ENCODE peak calls at places on chromosomes 2 and 18, in eight cellular contexts. One of them, this sample, is unnamed.

GRCh38 chr18:73741946-73742345 is 405.7 kb downstream of the FBXO15 start:
- DNase-seq in stimulated activated CD8-positive, alpha-beta memory T cell treated with anti-CD3 and anti-CD28 coated beads, Interleukin-15, amount 100 ng/mL, for 24 hours: no peak
- DNase-seq in stimulated activated naive CD8-positive, alpha-beta T cell treated with anti-CD3 and anti-CD28 coated beads, Interleukin-15, Interleukin-2, amounts not matched to agents 100 U/mL and 50 U/mL, for 24 hours: no peak
- DNase-seq in AG09309: no peak
- DNase-seq in activated CD4-positive, alpha-beta T cell treated with anti-CD3 and anti-CD28 coated beads, Interleukin-2, amount 10 ng/mL, durations not matched to agents 7 days and 5 days: no peak
- DNase-seq in tibial nerve: no peak
- DNase-seq in A549: no peak
- DNase-seq in H4: no peak
- DNase-seq in this sample: no peak

GRCh38 chr2:181977661-181978350 is 7.8 kb upstream of the PPP1R1C start:
- DNase-seq in stimulated activated CD8-positive, alpha-beta memory T cell treated with anti-CD3 and anti-CD28 coated beads, Interleukin-15, amount 100 ng/mL, for 24 hours: no peak
- DNase-seq in stimulated activated naive CD8-positive, alpha-beta T cell treated with anti-CD3 and anti-CD28 coated beads, Interleukin-15, Interleukin-2, amounts not matched to agents 100 U/mL and 50 U/mL, for 24 hours: peak
- DNase-seq in AG09309: no peak
- DNase-seq in activated CD4-positive, alpha-beta T cell treated with anti-CD3 and anti-CD28 coated beads, Interleukin-2, amount 10 ng/mL, durations not matched to agents 7 days and 5 days: no peak
- DNase-seq in tibial nerve: no peak
- DNase-seq in A549: peak
- DNase-seq in H4: no peak
- DNase-seq in this sample: no peak

GRCh38 chr2:239495816-239496371 is 95.1 kb upstream of the HDAC4 start:
- DNase-seq in stimulated activated CD8-positive, alpha-beta memory T cell treated with anti-CD3 and anti-CD28 coated beads, Interleukin-15, amount 100 ng/mL, for 24 hours: no peak
- DNase-seq in stimulated activated naive CD8-positive, alpha-beta T cell treated with anti-CD3 and anti-CD28 coated beads, Interleukin-15, Interleukin-2, amounts not matched to agents 100 U/mL and 50 U/mL, for 24 hours: no peak
- DNase-seq in AG09309: no peak
- DNase-seq in activated CD4-positive, alpha-beta T cell treated with anti-CD3 and anti-CD28 coated beads, Interleukin-2, amount 10 ng/mL, durations not matched to agents 7 days and 5 days: no peak
- DNase-seq in tibial nerve: no peak
- DNase-seq in A549: no peak
- DNase-seq in H4: no peak
- DNase-seq in this sample: no peak

GRCh38 chr2:23645181-23645808 is 260.3 kb downstream of the KLHL29 start:
- DNase-seq in stimulated activated CD8-positive, alpha-beta memory T cell treated with anti-CD3 and anti-CD28 coated beads, Interleukin-15, amount 100 ng/mL, for 24 hours: no peak
- DNase-seq in stimulated activated naive CD8-positive, alpha-beta T cell treated with anti-CD3 and anti-CD28 coated beads, Interleukin-15, Interleukin-2, amounts not matched to agents 100 U/mL and 50 U/mL, for 24 hours: no peak
- DNase-seq in AG09309: no peak
- DNase-seq in activated CD4-positive, alpha-beta T cell treated with anti-CD3 and anti-CD28 coated beads, Interleukin-2, amount 10 ng/mL, durations not matched to agents 7 days and 5 days: no peak
- DNase-seq in tibial nerve: no peak
- DNase-seq in A549: no peak
- DNase-seq in H4: no peak
- DNase-seq in this sample: no peak

GRCh38 chr2:42140501-42140900 is 28.7 kb upstream of the EML4 start:
- DNase-seq in stimulated activated CD8-positive, alpha-beta memory T cell treated with anti-CD3 and anti-CD28 coated beads, Interleukin-15, amount 100 ng/mL, for 24 hours: no peak
- DNase-seq in stimulated activated naive CD8-positive, alpha-beta T cell treated with anti-CD3 and anti-CD28 coated beads, Interleukin-15, Interleukin-2, amounts not matched to agents 100 U/mL and 50 U/mL, for 24 hours: no peak
- DNase-seq in AG09309: no peak
- DNase-seq in activated CD4-positive, alpha-beta T cell treated with anti-CD3 and anti-CD28 coated beads, Interleukin-2, amount 10 ng/mL, durations not matched to agents 7 days and 5 days: no peak
- DNase-seq in tibial nerve: no peak
- DNase-seq in A549: no peak
- DNase-seq in H4: no peak
- DNase-seq in this sample: no peak

GRCh38 chr18:35104391-35105051 is 63.3 kb downstream of the MAPRE2 start:
- DNase-seq in stimulated activated CD8-positive, alpha-beta memory T cell treated with anti-CD3 and anti-CD28 coated beads, Interleukin-15, amount 100 ng/mL, for 24 hours: no peak
- DNase-seq in stimulated activated naive CD8-positive, alpha-beta T cell treated with anti-CD3 and anti-CD28 coated beads, Interleukin-15, Interleukin-2, amounts not matched to agents 100 U/mL and 50 U/mL, for 24 hours: no peak
- DNase-seq in AG09309: no peak
- DNase-seq in activated CD4-positive, alpha-beta T cell treated with anti-CD3 and anti-CD28 coated beads, Interleukin-2, amount 10 ng/mL, durations not matched to agents 7 days and 5 days: no peak
- DNase-seq in tibial nerve: no peak
- DNase-seq in A549: no peak
- DNase-seq in H4: no peak
- DNase-seq in this sample: no peak

GRCh38 chr2:121044412-121044811 is 240.6 kb downstream of the TFCP2L1 start:
- DNase-seq in stimulated activated CD8-positive, alpha-beta memory T cell treated with anti-CD3 and anti-CD28 coated beads, Interleukin-15, amount 100 ng/mL, for 24 hours: no peak
- DNase-seq in stimulated activated naive CD8-positive, alpha-beta T cell treated with anti-CD3 and anti-CD28 coated beads, Interleukin-15, Interleukin-2, amounts not matched to agents 100 U/mL and 50 U/mL, for 24 hours: no peak
- DNase-seq in AG09309: no peak
- DNase-seq in activated CD4-positive, alpha-beta T cell treated with anti-CD3 and anti-CD28 coated beads, Interleukin-2, amount 10 ng/mL, durations not matched to agents 7 days and 5 days: no peak
- DNase-seq in tibial nerve: no peak
- DNase-seq in A549: peak
- DNase-seq in H4: no peak
- DNase-seq in this sample: no peak

GRCh38 chr18:36501100-36501499 is 203.6 kb downstream of the FHOD3 start:
- DNase-seq in stimulated activated CD8-positive, alpha-beta memory T cell treated with anti-CD3 and anti-CD28 coated beads, Interleukin-15, amount 100 ng/mL, for 24 hours: no peak
- DNase-seq in stimulated activated naive CD8-positive, alpha-beta T cell treated with anti-CD3 and anti-CD28 coated beads, Interleukin-15, Interleukin-2, amounts not matched to agents 100 U/mL and 50 U/mL, for 24 hours: no peak
- DNase-seq in AG09309: no peak
- DNase-seq in activated CD4-positive, alpha-beta T cell treated with anti-CD3 and anti-CD28 coated beads, Interleukin-2, amount 10 ng/mL, durations not matched to agents 7 days and 5 days: no peak
- DNase-seq in tibial nerve: no peak
- DNase-seq in A549: no peak
- DNase-seq in H4: no peak
- DNase-seq in this sample: no peak

GRCh38 chr2:183250061-183250460 is 125.8 kb downstream of the NUP35 start:
- DNase-seq in stimulated activated CD8-positive, alpha-beta memory T cell treated with anti-CD3 and anti-CD28 coated beads, Interleukin-15, amount 100 ng/mL, for 24 hours: no peak
- DNase-seq in stimulated activated naive CD8-positive, alpha-beta T cell treated with anti-CD3 and anti-CD28 coated beads, Interleukin-15, Interleukin-2, amounts not matched to agents 100 U/mL and 50 U/mL, for 24 hours: no peak
- DNase-seq in AG09309: no peak
- DNase-seq in activated CD4-positive, alpha-beta T cell treated with anti-CD3 and anti-CD28 coated beads, Interleukin-2, amount 10 ng/mL, durations not matched to agents 7 days and 5 days: no peak
- DNase-seq in tibial nerve: no peak
- DNase-seq in A549: no peak
- DNase-seq in H4: no peak
- DNase-seq in this sample: no peak

GRCh38 chr2:203340791-203341487 is 12.7 kb downstream of the ABI2 start:
- DNase-seq in stimulated activated CD8-positive, alpha-beta memory T cell treated with anti-CD3 and anti-CD28 coated beads, Interleukin-15, amount 100 ng/mL, for 24 hours: no peak
- DNase-seq in stimulated activated naive CD8-positive, alpha-beta T cell treated with anti-CD3 and anti-CD28 coated beads, Interleukin-15, Interleukin-2, amounts not matched to agents 100 U/mL and 50 U/mL, for 24 hours: no peak
- DNase-seq in AG09309: peak
- DNase-seq in activated CD4-positive, alpha-beta T cell treated with anti-CD3 and anti-CD28 coated beads, Interleukin-2, amount 10 ng/mL, durations not matched to agents 7 days and 5 days: no peak
- DNase-seq in tibial nerve: no peak
- DNase-seq in A549: peak
- DNase-seq in H4: peak
- DNase-seq in this sample: no peak

GRCh38 chr18:70419526-70419925 is 130.7 kb downstream of the SOCS6 start:
- DNase-seq in stimulated activated CD8-positive, alpha-beta memory T cell treated with anti-CD3 and anti-CD28 coated beads, Interleukin-15, amount 100 ng/mL, for 24 hours: no peak
- DNase-seq in stimulated activated naive CD8-positive, alpha-beta T cell treated with anti-CD3 and anti-CD28 coated beads, Interleukin-15, Interleukin-2, amounts not matched to agents 100 U/mL and 50 U/mL, for 24 hours: no peak
- DNase-seq in AG09309: peak
- DNase-seq in activated CD4-positive, alpha-beta T cell treated with anti-CD3 and anti-CD28 coated beads, Interleukin-2, amount 10 ng/mL, durations not matched to agents 7 days and 5 days: no peak
- DNase-seq in tibial nerve: no peak
- DNase-seq in A549: no peak
- DNase-seq in H4: peak
- DNase-seq in this sample: no peak

GRCh38 chr2:98026927-98027522 is 31.3 kb upstream of the TMEM131 start:
- DNase-seq in stimulated activated CD8-positive, alpha-beta memory T cell treated with anti-CD3 and anti-CD28 coated beads, Interleukin-15, amount 100 ng/mL, for 24 hours: no peak
- DNase-seq in stimulated activated naive CD8-positive, alpha-beta T cell treated with anti-CD3 and anti-CD28 coated beads, Interleukin-15, Interleukin-2, amounts not matched to agents 100 U/mL and 50 U/mL, for 24 hours: peak
- DNase-seq in AG09309: no peak
- DNase-seq in activated CD4-positive, alpha-beta T cell treated with anti-CD3 and anti-CD28 coated beads, Interleukin-2, amount 10 ng/mL, durations not matched to agents 7 days and 5 days: no peak
- DNase-seq in tibial nerve: no peak
- DNase-seq in A549: no peak
- DNase-seq in H4: no peak
- DNase-seq in this sample: no peak

GRCh38 chr18:73752546-73752945 is 395.1 kb downstream of the FBXO15 start:
- DNase-seq in stimulated activated CD8-positive, alpha-beta memory T cell treated with anti-CD3 and anti-CD28 coated beads, Interleukin-15, amount 100 ng/mL, for 24 hours: no peak
- DNase-seq in stimulated activated naive CD8-positive, alpha-beta T cell treated with anti-CD3 and anti-CD28 coated beads, Interleukin-15, Interleukin-2, amounts not matched to agents 100 U/mL and 50 U/mL, for 24 hours: no peak
- DNase-seq in AG09309: peak
- DNase-seq in activated CD4-positive, alpha-beta T cell treated with anti-CD3 and anti-CD28 coated beads, Interleukin-2, amount 10 ng/mL, durations not matched to agents 7 days and 5 days: no peak
- DNase-seq in tibial nerve: no peak
- DNase-seq in A549: peak
- DNase-seq in H4: peak
- DNase-seq in this sample: no peak

GRCh38 chr2:210162466-210163124 is 8.6 kb downstream of the KANSL1L start:
- DNase-seq in stimulated activated CD8-positive, alpha-beta memory T cell treated with anti-CD3 and anti-CD28 coated beads, Interleukin-15, amount 100 ng/mL, for 24 hours: no peak
- DNase-seq in stimulated activated naive CD8-positive, alpha-beta T cell treated with anti-CD3 and anti-CD28 coated beads, Interleukin-15, Interleukin-2, amounts not matched to agents 100 U/mL and 50 U/mL, for 24 hours: no peak
- DNase-seq in AG09309: no peak
- DNase-seq in activated CD4-positive, alpha-beta T cell treated with anti-CD3 and anti-CD28 coated beads, Interleukin-2, amount 10 ng/mL, durations not matched to agents 7 days and 5 days: no peak
- DNase-seq in tibial nerve: no peak
- DNase-seq in A549: no peak
- DNase-seq in H4: no peak
- DNase-seq in this sample: no peak

GRCh38 chr2:126795661-126796060 is 103.0 kb upstream of the TEX51 start:
- DNase-seq in stimulated activated CD8-positive, alpha-beta memory T cell treated with anti-CD3 and anti-CD28 coated beads, Interleukin-15, amount 100 ng/mL, for 24 hours: no peak
- DNase-seq in stimulated activated naive CD8-positive, alpha-beta T cell treated with anti-CD3 and anti-CD28 coated beads, Interleukin-15, Interleukin-2, amounts not matched to agents 100 U/mL and 50 U/mL, for 24 hours: no peak
- DNase-seq in AG09309: no peak
- DNase-seq in activated CD4-positive, alpha-beta T cell treated with anti-CD3 and anti-CD28 coated beads, Interleukin-2, amount 10 ng/mL, durations not matched to agents 7 days and 5 days: no peak
- DNase-seq in tibial nerve: no peak
- DNase-seq in A549: no peak
- DNase-seq in H4: no peak
- DNase-seq in this sample: no peak